ENCODE peak calls at places on chromosome 1, in eight cellular contexts. I, M, K, F, Z, J, L and C are unnamed samples.

GRCh38 chr1:214440219-214440965 is 111.0 kb downstream of the PTPN14 start:
- DNase-seq in I (no peak), M (no peak), K (no peak), F (no peak), Z (no peak), J (no peak), L (peak; percentile 27), C (no peak)

GRCh38 chr1:85577421-85578320 is 2.9 kb upstream of the CCN1 start:
- DNase-seq in I (no peak), M (peak; percentile 16), K (peak; percentile 51), F (peak; percentile 39), Z (peak; percentile 54), J (peak; percentile 31), L (peak; percentile 56), C (no peak)

GRCh38 chr1:172893146-172893841 is 157.4 kb downstream of the TNFSF18 start:
- DNase-seq in I (no peak), M (no peak), K (no peak), F (peak; percentile 44), Z (no peak), J (no peak), L (no peak), C (no peak)

GRCh38 chr1:161367684-161368398 is at the start of gene CFAP126:
- DNase-seq in I (peak; percentile 38), M (peak; percentile 73), K (peak; percentile 15), F (peak; percentile 44), Z (peak; percentile 63), J (peak; percentile 34), L (peak; percentile 65), C (peak; percentile 82)

GRCh38 chr1:38061883-38062328 is 15.3 kb upstream of the POU3F1 start:
- DNase-seq in I (no peak), M (no peak), K (no peak), F (no peak), Z (no peak), J (no peak), L (no peak), C (no peak)

GRCh38 chr1:222535455-222535854 is 12.4 kb downstream of the HHIPL2 start:
- DNase-seq in I (no peak), M (no peak), K (no peak), F (no peak), Z (no peak), J (no peak), L (no peak), C (no peak)

GRCh38 chr1:202888204-202888506 is 794 bp downstream of the RABIF start:
- DNase-seq in I (no peak), M (no peak), K (no peak), F (no peak), Z (no peak), J (no peak), L (no peak), C (no peak)

GRCh38 chr1:94541175-94542087 is at the start of gene F3:
- DNase-seq in I (peak; percentile 95), M (peak; percentile 97), K (peak; percentile 86), F (peak; percentile 89), Z (peak; percentile 92), J (peak; percentile 89), L (peak; percentile 85), C (peak; percentile 91)

GRCh38 chr1:202172015-202172355 is 11.6 kb upstream of the PTPN7 start:
- DNase-seq in I (no peak), M (no peak), K (no peak), F (no peak), Z (no peak), J (no peak), L (no peak), C (no peak)

GRCh38 chr1:90986954-90987353 is 34.9 kb downstream of the ZNF644 start:
- DNase-seq in I (no peak), M (no peak), K (no peak), F (no peak), Z (no peak), J (no peak), L (no peak), C (no peak)

GRCh38 chr1:27542463-27543273 is 52.7 kb upstream of the WASF2 start:
- DNase-seq in I (no peak), M (peak; percentile 50), K (no peak), F (peak; percentile 65), Z (peak; percentile 74), J (peak; percentile 79), L (peak; percentile 85), C (no peak)

GRCh38 chr1:97820470-97821188 is 100.2 kb downstream of the DPYD start:
- DNase-seq in I (no peak), M (no peak), K (peak; percentile 38), F (no peak), Z (no peak), J (no peak), L (peak; percentile 33), C (no peak)

GRCh38 chr1:64490204-64490818 is 20.4 kb downstream of the CACHD1 start:
- DNase-seq in I (no peak), M (no peak), K (no peak), F (no peak), Z (no peak), J (no peak), L (no peak), C (no peak)

GRCh38 chr1:204429746-204430145 is 18.1 kb upstream of the PPP1R15B start:
- DNase-seq in I (no peak), M (no peak), K (no peak), F (no peak), Z (no peak), J (no peak), L (no peak), C (no peak)
- H3K36me3 ChIP-seq in I (peaks cover 8% of the 10 kb centered on the region), M (peaks cover 19% of the 10 kb centered on the region), K (no peaks in the 10 kb centered on the region), F (peaks cover 98% of the 10 kb centered on the region), Z (peaks cover 85% of the 10 kb centered on the region), J (peaks cover 4% of the 10 kb centered on the region), L (peaks cover 52% of the 10 kb centered on the region), C (no peaks in the 10 kb centered on the region)

DNA sequence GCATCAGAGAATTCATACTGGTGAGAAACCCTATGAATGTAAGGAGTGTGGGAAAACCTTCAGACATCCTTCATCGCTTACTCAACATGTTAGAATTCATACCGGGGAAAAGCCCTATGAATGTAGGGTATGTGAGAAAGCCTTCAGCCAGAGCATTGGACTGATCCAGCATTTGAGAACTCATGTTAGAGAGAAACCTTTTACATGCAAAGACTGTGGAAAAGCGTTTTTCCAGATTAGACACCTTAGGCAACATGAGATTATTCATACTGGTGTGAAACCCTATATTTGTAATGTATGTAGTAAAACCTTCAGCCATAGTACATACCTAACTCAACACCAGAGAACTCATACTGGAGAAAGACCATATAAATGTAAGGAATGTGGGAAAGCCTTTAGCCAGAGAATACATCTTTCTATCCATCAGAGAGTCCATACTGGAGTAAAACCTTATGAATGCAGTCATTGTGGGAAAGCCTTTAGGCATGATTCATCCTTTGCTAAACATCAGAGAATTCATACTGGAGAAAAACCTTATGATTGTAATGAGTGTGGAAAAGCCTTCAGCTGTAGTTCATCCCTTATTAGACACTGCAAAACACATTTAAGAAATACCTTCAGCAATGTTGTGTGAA is 12.8 kb downstream of the ZFP69B start:
- DNase-seq in I (no peak), M (no peak), K (no peak), F (no peak), Z (no peak), J (no peak), L (no peak), C (no peak)
- H3K9me3 ChIP-seq in I (peaks cover 7% of the 10 kb centered on the region), M (peaks cover 6% of the 10 kb centered on the region), K (peaks cover 90% of the 10 kb centered on the region), F (peaks cover 100% of the 10 kb centered on the region), Z (peaks cover 18% of the 10 kb centered on the region), J (peaks cover 85% of the 10 kb centered on the region), L (peaks cover 10% of the 10 kb centered on the region), C (peaks cover 100% of the 10 kb centered on the region)

GRCh38 chr1:152460529-152460899 is 46.5 kb upstream of the CRNN start:
- DNase-seq in I (no peak), M (no peak), K (no peak), F (no peak), Z (no peak), J (no peak), L (no peak), C (no peak)
- TF ChIP-seq CTCF in I (no peak), M (no peak), K (no peak), F (peak; percentile 0), Z (no peak), J (no peak), L (no peak), C (peak; percentile 25)

DNA sequence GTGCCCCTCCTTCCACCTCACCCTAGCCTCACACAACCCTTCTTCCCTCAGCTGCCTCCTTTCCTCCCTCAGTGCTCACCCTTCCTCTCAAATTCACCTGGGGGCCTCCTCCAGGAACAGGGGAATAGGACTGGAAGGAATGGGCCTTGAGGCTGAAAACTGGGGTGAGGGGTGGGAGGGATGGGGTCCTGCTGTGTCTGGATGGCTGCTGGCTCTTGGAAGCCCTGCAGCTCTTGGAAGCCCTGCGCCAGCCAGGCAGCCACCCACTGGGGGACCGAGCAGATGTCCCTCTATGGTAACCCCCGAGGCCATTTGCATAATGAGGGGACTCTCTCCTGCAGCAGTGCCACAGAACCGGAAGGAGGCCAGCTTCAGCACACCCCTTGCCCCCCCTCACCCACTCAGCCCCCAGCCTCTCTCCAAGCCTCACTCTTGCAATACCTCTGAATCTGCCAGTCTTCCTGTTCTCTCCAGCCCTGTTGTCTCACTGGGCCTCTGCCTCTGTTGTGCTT is 85.2 kb downstream of the KIRREL1 start:
- DNase-seq in I (no peak), M (no peak), K (no peak), F (no peak), Z (no peak), J (no peak), L (no peak), C (no peak)
- H3K36me3 ChIP-seq in I (no peaks in the 10 kb centered on the region), M (peaks cover 2% of the 10 kb centered on the region), K (no peaks in the 10 kb centered on the region), F (peaks cover 25% of the 10 kb centered on the region), Z (peaks cover 78% of the 10 kb centered on the region), J (no peaks in the 10 kb centered on the region), L (no peaks in the 10 kb centered on the region), C (no peaks in the 10 kb centered on the region)

GRCh38 chr1:248373761-248374160 is 1.8 kb upstream of the OR2T6 start:
- DNase-seq in I (no peak), M (no peak), K (no peak), F (no peak), Z (no peak), J (no peak), L (no peak), C (no peak)

GRCh38 chr1:248372394-248372793 is 3.2 kb upstream of the OR2T6 start:
- DNase-seq in I (no peak), M (no peak), K (no peak), F (no peak), Z (no peak), J (no peak), L (no peak), C (no peak)

GRCh38 chr1:248380854-248381253 is 5.3 kb downstream of the OR2T6 start:
- DNase-seq in I (no peak), M (no peak), K (no peak), F (no peak), Z (no peak), J (no peak), L (no peak), C (no peak)

GRCh38 chr1:248375446-248375845 is at the start of gene OR2T6:
- DNase-seq in I (no peak), M (no peak), K (no peak), F (no peak), Z (no peak), J (no peak), L (no peak), C (no peak)
- H3K9me3 ChIP-seq in I (no peaks in the 10 kb centered on the region), M (no peaks in the 10 kb centered on the region), K (peaks cover 29% of the 10 kb centered on the region), F (peaks cover 13% of the 10 kb centered on the region), Z (no peaks in the 10 kb centered on the region), J (peaks cover 4% of the 10 kb centered on the region), L (no peaks in the 10 kb centered on the region), C (no peaks in the 10 kb centered on the region)

GRCh38 chr1:92298213-92298572 is 594 bp downstream of the GLMN start:
- DNase-seq in I (no peak), M (no peak), K (no peak), F (no peak), Z (no peak), J (no peak), L (no peak), C (no peak)
- TF ChIP-seq CTCF in I (no peak), M (peak; percentile 33), K (no peak), F (no peak), Z (peak; percentile 9), J (no peak), L (peak; percentile 29), C (no peak)